ENCODE peak calls at places on chromosomes 7 and 10, in seven cellular contexts. B, Q, A, L, P, R and W are unnamed samples.

GRCh38 chr10:71801357-71801756 is 28.0 kb upstream of the VSIR start:
- DNase-seq in B (peak), Q (no peak), A (no peak), L (no peak), P (no peak), R (no peak), W (no peak)

GRCh38 chr7:17105701-17106100 is 192.8 kb upstream of the AHR start:
- DNase-seq in B (no peak), Q (no peak), A (no peak), L (peak), P (no peak), R (no peak), W (no peak)

GRCh38 chr7:131105294-131105802 is 222.3 kb upstream of the MKLN1 start:
- DNase-seq in B (no peak), Q (no peak), A (no peak), L (peak), P (no peak), R (no peak), W (no peak)

GRCh38 chr10:29617880-29618340 is 16.9 kb downstream of the SVIL start:
- DNase-seq in B (no peak), Q (no peak), A (no peak), L (peak), P (no peak), R (no peak), W (no peak)

GRCh38 chr10:82986216-82986615 is 1111.2 kb downstream of the NRG3 start:
- DNase-seq in B (no peak), Q (no peak), A (no peak), L (no peak), P (no peak), R (no peak), W (no peak)

GRCh38 chr10:62062752-62063512 is 161.4 kb downstream of the ARID5B start:
- DNase-seq in B (no peak), Q (no peak), A (no peak), L (peak), P (no peak), R (no peak), W (no peak)

GRCh38 chr7:2008101-2008935 is 224.4 kb downstream of the MAD1L1 start:
- DNase-seq in B (peak), Q (peak), A (peak), L (no peak), P (no peak), R (no peak), W (peak)

GRCh38 chr10:104766341-104766740 is 125.3 kb downstream of the SORCS3 start:
- DNase-seq in B (no peak), Q (no peak), A (no peak), L (peak), P (no peak), R (no peak), W (no peak)

GRCh38 chr7:103989200-103989784 is at the start of gene RELN:
- DNase-seq in B (no peak), Q (peak), A (no peak), L (peak), P (no peak), R (no peak), W (no peak)

GRCh38 chr10:110457851-110458582 is 39.7 kb upstream of the DUSP5 start:
- DNase-seq in B (peak), Q (no peak), A (no peak), L (no peak), P (no peak), R (no peak), W (peak)

GRCh38 chr7:45921699-45922519 is 837 bp upstream of the IGFBP3 start:
- DNase-seq in B (no peak), Q (no peak), A (no peak), L (peak), P (no peak), R (no peak), W (no peak)

GRCh38 chr7:107958764-107959526 is 44.0 kb downstream of the LAMB1 start:
- DNase-seq in B (no peak), Q (peak), A (no peak), L (peak), P (no peak), R (no peak), W (no peak)

GRCh38 chr10:33126742-33127141 is 168.7 kb upstream of the ITGB1 start:
- DNase-seq in B (no peak), Q (no peak), A (no peak), L (no peak), P (no peak), R (no peak), W (no peak)

GRCh38 chr10:44362866-44363711 is 21.8 kb downstream of the CXCL12 start:
- DNase-seq in B (peak), Q (no peak), A (no peak), L (no peak), P (no peak), R (no peak), W (no peak)

GRCh38 chr7:81687062-81687461 is 82.8 kb downstream of the HGF start:
- DNase-seq in B (no peak), Q (no peak), A (no peak), L (no peak), P (no peak), R (no peak), W (no peak)

GRCh38 chr10:130805635-130806030 is 505.9 kb downstream of the TCERG1L start:
- DNase-seq in B (no peak), Q (no peak), A (peak), L (no peak), P (no peak), R (no peak), W (peak)

GRCh38 chr7:102860351-102860811 is 52.4 kb upstream of the LRRC17 start:
- DNase-seq in B (no peak), Q (no peak), A (no peak), L (peak), P (no peak), R (no peak), W (no peak)

GRCh38 chr7:101418694-101419093 is 56.0 kb downstream of the COL26A1 start:
- DNase-seq in B (no peak), Q (no peak), A (no peak), L (no peak), P (no peak), R (no peak), W (no peak)

GRCh38 chr10:89129850-89130396 is 77.2 kb downstream of the CH25H start:
- DNase-seq in B (no peak), Q (no peak), A (no peak), L (peak), P (no peak), R (no peak), W (no peak)

GRCh38 chr10:93875032-93875358 is 18.8 kb upstream of the SLC35G1 start:
- DNase-seq in B (no peak), Q (no peak), A (no peak), L (peak), P (no peak), R (no peak), W (no peak)

GRCh38 chr10:124266468-124267230 is 152.1 kb downstream of the OAT start:
- DNase-seq in B (peak), Q (no peak), A (peak), L (no peak), P (no peak), R (no peak), W (no peak)

GRCh38 chr10:96626795-96627194 is 40.0 kb upstream of the TM9SF3 start:
- DNase-seq in B (no peak), Q (no peak), A (no peak), L (no peak), P (no peak), R (no peak), W (no peak)

GRCh38 chr10:69645751-69646687 is 16.0 kb downstream of the FAM241B start:
- DNase-seq in B (peak), Q (no peak), A (peak), L (no peak), P (no peak), R (no peak), W (peak)

GRCh38 chr7:19754521-19755116 is 18.8 kb downstream of the TMEM196 start:
- DNase-seq in B (no peak), Q (no peak), A (no peak), L (peak), P (no peak), R (peak), W (no peak)

GRCh38 chr7:88321694-88322093 is 15.0 kb upstream of the STEAP4 start:
- DNase-seq in B (no peak), Q (no peak), A (no peak), L (no peak), P (no peak), R (no peak), W (no peak)

GRCh38 chr7:84092207-84092606 is 102.4 kb downstream of the SEMA3A start:
- DNase-seq in B (no peak), Q (no peak), A (no peak), L (no peak), P (no peak), R (no peak), W (no peak)

GRCh38 chr10:109886037-109886787 is 37.1 kb downstream of the XPNPEP1 start:
- DNase-seq in B (no peak), Q (no peak), A (no peak), L (no peak), P (no peak), R (no peak), W (no peak)

GRCh38 chr10:117537436-117537903 is 5.1 kb upstream of the EMX2 start:
- DNase-seq in B (no peak), Q (peak), A (no peak), L (no peak), P (no peak), R (no peak), W (no peak)

GRCh38 chr7:71645836-71646235 is 513.9 kb downstream of the GALNT17 start:
- DNase-seq in B (no peak), Q (no peak), A (no peak), L (peak), P (no peak), R (no peak), W (no peak)

GRCh38 chr7:149785983-149786382 is 12.6 kb upstream of the ZNF467 start:
- DNase-seq in B (no peak), Q (peak), A (no peak), L (no peak), P (no peak), R (no peak), W (no peak)

GRCh38 chr7:151017953-151018420 is 6.3 kb downstream of the ATG9B start:
- DNase-seq in B (peak), Q (peak), A (peak), L (peak), P (no peak), R (no peak), W (no peak)

GRCh38 chr10:54985732-54986131 is 184.7 kb upstream of the PCDH15 start:
- DNase-seq in B (no peak), Q (no peak), A (no peak), L (peak), P (no peak), R (no peak), W (no peak)

GRCh38 chr10:909831-910230 is 21.7 kb downstream of the LARP4B start:
- DNase-seq in B (no peak), Q (no peak), A (no peak), L (no peak), P (no peak), R (no peak), W (no peak)

GRCh38 chr7:35430547-35431153 is 176.8 kb upstream of the TBX20 start:
- DNase-seq in B (no peak), Q (no peak), A (no peak), L (peak), P (no peak), R (no peak), W (no peak)

GRCh38 chr10:50552771-50553535 is 70.8 kb downstream of the SGMS1 start:
- DNase-seq in B (no peak), Q (no peak), A (no peak), L (peak), P (no peak), R (no peak), W (no peak)

GRCh38 chr10:93198401-93199175 is 124.9 kb downstream of the CYP26A1 start:
- DNase-seq in B (no peak), Q (no peak), A (no peak), L (peak), P (no peak), R (no peak), W (no peak)

GRCh38 chr7:151631149-151631967 is 111.7 kb upstream of the RHEB start:
- DNase-seq in B (no peak), Q (no peak), A (no peak), L (no peak), P (no peak), R (no peak), W (no peak)

GRCh38 chr10:70760271-70760787 is 24.8 kb downstream of the TBATA start:
- DNase-seq in B (peak), Q (peak), A (no peak), L (no peak), P (no peak), R (no peak), W (no peak)

GRCh38 chr7:423312-424260 is 96.1 kb downstream of the PDGFA start:
- DNase-seq in B (peak), Q (peak), A (peak), L (no peak), P (no peak), R (no peak), W (no peak)

DNA sequence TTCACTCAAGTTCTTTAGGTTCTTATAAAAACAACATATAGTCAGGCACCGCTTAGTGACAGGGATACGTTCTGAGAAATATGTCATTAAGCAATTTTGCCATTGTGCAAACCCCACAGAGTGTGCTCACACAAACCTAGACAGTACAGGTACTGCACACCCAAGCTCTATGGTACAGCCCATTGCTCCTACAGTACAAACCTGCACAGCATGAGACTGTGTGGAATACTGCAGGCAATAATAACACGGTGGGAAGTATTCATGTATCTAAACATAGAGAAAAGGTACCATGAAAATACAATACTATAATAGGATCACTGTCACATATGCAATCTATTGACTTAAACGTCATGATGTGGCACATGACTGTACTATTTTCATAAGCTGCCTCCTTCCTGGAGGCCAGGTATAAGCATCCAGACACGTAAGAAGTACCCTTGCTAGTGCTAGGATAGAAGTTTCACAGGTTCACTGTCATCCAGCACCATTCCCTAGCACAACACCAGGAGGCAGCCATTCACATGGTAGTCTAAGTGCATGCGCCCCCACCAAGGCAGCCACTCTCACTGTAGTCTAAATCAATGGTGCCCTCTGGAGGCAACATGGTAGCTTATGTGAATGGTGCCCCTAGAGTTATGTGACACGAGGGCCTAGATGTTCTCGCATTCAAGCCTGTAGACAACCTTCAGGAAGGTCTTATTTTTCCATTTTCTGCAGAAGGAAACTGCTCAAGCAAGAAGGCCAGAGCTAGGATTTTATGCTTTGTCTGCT is 98.5 kb downstream of the ARHGAP22 start:
- DNase-seq in B (no peak), Q (no peak), A (no peak), L (peak), P (no peak), R (no peak), W (no peak)
- TF ChIP-seq CTCF in B (no peak), Q (no peak), A (peak), L (peak), P (peak), R (peak), W (no peak)

GRCh38 chr7:47771301-47771989 is 176.8 kb downstream of the PKD1L1 start:
- DNase-seq in B (no peak), Q (no peak), A (no peak), L (no peak), P (no peak), R (no peak), W (peak)
- TF ChIP-seq CTCF in B (no peak), Q (no peak), A (no peak), L (no peak), P (no peak), R (no peak), W (no peak)

GRCh38 chr7:15525652-15526263 is 36.1 kb downstream of the AGMO start:
- DNase-seq in B (peak), Q (peak), A (no peak), L (no peak), P (no peak), R (no peak), W (no peak)

GRCh38 chr7:15524077-15524476 is 37.7 kb downstream of the AGMO start:
- DNase-seq in B (no peak), Q (no peak), A (no peak), L (no peak), P (no peak), R (no peak), W (no peak)
- TF ChIP-seq CTCF in B (no peak), Q (no peak), A (no peak), L (peak), P (no peak), R (no peak), W (no peak)

GRCh38 chr7:156001496-156002260 is 189.4 kb upstream of the SHH start:
- DNase-seq in B (no peak), Q (no peak), A (peak), L (no peak), P (no peak), R (no peak), W (peak)
- TF ChIP-seq CTCF in B (no peak), Q (no peak), A (no peak), L (no peak), P (no peak), R (no peak), W (no peak)

GRCh38 chr7:78605131-78605530 is 806.6 kb downstream of the PHTF2 start:
- DNase-seq in B (no peak), Q (no peak), A (no peak), L (peak), P (no peak), R (no peak), W (no peak)

GRCh38 chr7:78607099-78607498 is 808.5 kb downstream of the PHTF2 start:
- DNase-seq in B (no peak), Q (no peak), A (no peak), L (peak), P (no peak), R (no peak), W (no peak)

DNA sequence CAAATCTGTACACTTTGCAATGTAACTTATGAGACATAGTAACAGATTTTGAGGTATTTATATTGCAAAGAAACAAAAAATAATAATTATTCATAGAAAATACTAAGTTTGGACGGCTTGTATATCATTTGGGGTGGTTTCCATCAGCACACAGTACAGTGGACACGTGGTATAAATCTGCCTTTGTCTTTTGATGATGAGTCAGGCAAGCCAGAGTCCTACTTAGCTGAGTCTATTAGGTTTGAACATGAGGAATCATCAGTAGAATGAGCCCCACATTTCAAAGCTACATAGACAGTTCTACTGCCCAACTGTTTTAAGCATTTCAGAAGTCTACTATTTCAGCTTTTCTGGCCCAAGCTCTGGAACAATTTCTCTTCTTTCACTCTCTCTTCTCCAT is 803.2 kb downstream of the PHTF2 start:
- DNase-seq in B (no peak), Q (no peak), A (no peak), L (peak), P (no peak), R (no peak), W (no peak)
- TF ChIP-seq CTCF in B (no peak), Q (no peak), A (no peak), L (no peak), P (no peak), R (no peak), W (no peak)